ENCODE peak calls at places on chromosomes 13 and 19, in eight cellular contexts. R is RWPE1, J is cardiac fibroblast, S is left cardiac atrium, I is Daoy, F is ovary, V is GM06990, A is HTR-8/SVneo. Z is an unnamed sample.

GRCh38 chr19:41553804-41554203 is 22.2 kb upstream of the CEACAM21 start:
- DNase-seq in A (no peak), J (no peak), S (no peak), I (no peak), R (no peak), V (no peak), F (no peak), Z (no peak)

GRCh38 chr19:11416346-11417052 is 2.6 kb downstream of the RGL3 start:
- DNase-seq in J (no peak), I (no peak), V (no peak), R (no peak), S (no peak), A (no peak), F (no peak), Z (no peak)

GRCh38 chr19:18744019-18744418 is 47.1 kb downstream of the COMP start:
- DNase-seq in A (no peak), F (no peak), J (no peak), S (no peak), R (no peak), V (no peak), I (no peak), Z (no peak)

GRCh38 chr19:29878973-29879654 is 62.9 kb upstream of the URI1 start:
- DNase-seq in R (peak), J (peak), A (peak), I (peak), S (no peak), V (no peak), F (no peak), Z (peak)

GRCh38 chr13:33213797-33214196 is 71.8 kb downstream of the STARD13 start:
- DNase-seq in F (no peak), R (no peak), I (no peak), A (no peak), J (no peak), V (no peak), S (no peak), Z (no peak)

GRCh38 chr19:23071087-23071511 is 45.7 kb upstream of the ZNF730 start:
- DNase-seq in A (no peak), J (peak), S (peak), I (peak), F (peak), R (no peak), V (peak), Z (peak)

GRCh38 chr19:11323601-11324078 is 15.8 kb downstream of the RAB3D start:
- DNase-seq in J (no peak), V (no peak), R (no peak), A (no peak), S (no peak), F (no peak), I (no peak), Z (no peak)

GRCh38 chr19:1166872-1167573 is 7.0 kb downstream of the SBNO2 start:
- DNase-seq in F (peak), S (no peak), I (no peak), R (no peak), V (no peak), A (no peak), J (no peak), Z (no peak)

GRCh38 chr19:14407889-14408640 is 11.1 kb downstream of the DDX39A start:
- DNase-seq in F (no peak), V (no peak), R (no peak), I (no peak), A (no peak), J (no peak), S (no peak), Z (no peak)

GRCh38 chr19:28883241-28883693 is 329.7 kb downstream of the UQCRFS1 start:
- DNase-seq in R (no peak), S (peak), F (peak), A (no peak), V (no peak), I (no peak), J (peak), Z (peak)

GRCh38 chr13:109758937-109759480 is 27.4 kb downstream of the IRS2 start:
- DNase-seq in V (no peak), A (no peak), F (no peak), J (no peak), I (no peak), S (no peak), R (no peak), Z (no peak)

GRCh38 chr13:114234645-114235421 is at the start of gene CDC16:
- DNase-seq in J (peak), A (peak), V (peak), S (peak), R (peak), F (peak), I (peak), Z (peak)

GRCh38 chr19:43763473-43763939 is 8.7 kb upstream of the SMG9 start:
- DNase-seq in S (no peak), R (no peak), I (peak), A (no peak), J (peak), V (peak), F (no peak), Z (no peak)

GRCh38 chr13:40031031-40031430 is 375.6 kb downstream of the COG6 start:
- DNase-seq in S (no peak), V (no peak), I (peak), J (peak), F (no peak), A (peak), R (peak), Z (peak)

Z was measured in AG08396.